ENCODE peak calls at places on chromosomes 16 and 17, in four cellular contexts. One of them, this sample, is unnamed.

GRCh38 chr16:81485824-81486554 is 41.4 kb downstream of the CMIP start:
- DNase-seq in ACHN: peak; percentile 60
- DNase-seq in right cardiac atrium: peak; percentile 68
- DNase-seq in GM12865: no peak
- DNase-seq in this sample: no peak

GRCh38 chr16:57998484-57998883 is 2.0 kb downstream of the ZNF319 start:
- DNase-seq in ACHN: no peak
- DNase-seq in right cardiac atrium: no peak
- DNase-seq in GM12865: no peak
- DNase-seq in this sample: no peak

GRCh38 chr16:35798885-35799426 is 2339.5 kb downstream of the TP53TG3F start:
- DNase-seq in ACHN: no peak
- DNase-seq in right cardiac atrium: peak; percentile 69
- DNase-seq in GM12865: no peak
- DNase-seq in this sample: peak; percentile 27

GRCh38 chr17:27381007-27381501 is 75.2 kb upstream of the KSR1 start:
- DNase-seq in ACHN: peak; percentile 90
- DNase-seq in right cardiac atrium: peak; percentile 81
- DNase-seq in GM12865: peak; percentile 91
- DNase-seq in this sample: peak; percentile 91

GRCh38 chr16:60137891-60138290 is 1403.8 kb upstream of the GOT2 start:
- DNase-seq in ACHN: no peak
- DNase-seq in right cardiac atrium: no peak
- DNase-seq in GM12865: no peak
- DNase-seq in this sample: no peak

GRCh38 chr16:89020068-89020924 is 43.3 kb upstream of the CBFA2T3 start:
- DNase-seq in ACHN: no peak
- DNase-seq in right cardiac atrium: peak; percentile 9
- DNase-seq in GM12865: peak; percentile 79
- DNase-seq in this sample: no peak

GRCh38 chr17:39737761-39738567 is at the start of gene GRB7:
- DNase-seq in ACHN: peak; percentile 75
- DNase-seq in right cardiac atrium: no peak
- DNase-seq in GM12865: no peak
- DNase-seq in this sample: peak; percentile 92

GRCh38 chr16:4319454-4319853 is 3.6 kb downstream of the GLIS2 start:
- DNase-seq in ACHN: no peak
- DNase-seq in right cardiac atrium: no peak
- DNase-seq in GM12865: peak; percentile 75
- DNase-seq in this sample: no peak

GRCh38 chr17:55584055-55584685 is 72.9 kb upstream of the SMIM36 start:
- DNase-seq in ACHN: no peak
- DNase-seq in right cardiac atrium: no peak
- DNase-seq in GM12865: no peak
- DNase-seq in this sample: peak; percentile 61

GRCh38 chr16:7405166-7405565 is 72.5 kb downstream of the RBFOX1 start:
- DNase-seq in ACHN: peak; percentile 32
- DNase-seq in right cardiac atrium: peak; percentile 20
- DNase-seq in GM12865: no peak
- DNase-seq in this sample: peak; percentile 16

GRCh38 chr16:22216191-22216831 is 10.2 kb downstream of the EEF2K start:
- DNase-seq in ACHN: no peak
- DNase-seq in right cardiac atrium: no peak
- DNase-seq in GM12865: no peak
- DNase-seq in this sample: no peak

GRCh38 chr17:68540981-68541380 is 28.8 kb downstream of the PRKAR1A start:
- DNase-seq in ACHN: no peak
- DNase-seq in right cardiac atrium: no peak
- DNase-seq in GM12865: no peak
- DNase-seq in this sample: no peak

GRCh38 chr17:42094375-42095069 is 3.8 kb downstream of the ZNF385C start:
- DNase-seq in ACHN: no peak
- DNase-seq in right cardiac atrium: no peak
- DNase-seq in GM12865: no peak
- DNase-seq in this sample: no peak

GRCh38 chr16:82197540-82198240 is 27.7 kb upstream of the MPHOSPH6 start:
- DNase-seq in ACHN: no peak
- DNase-seq in right cardiac atrium: no peak
- DNase-seq in GM12865: no peak
- DNase-seq in this sample: peak; percentile 50

GRCh38 chr17:55723488-55723848 is 804 bp upstream of the TMEM100 start:
- DNase-seq in ACHN: no peak
- DNase-seq in right cardiac atrium: no peak
- DNase-seq in GM12865: no peak
- DNase-seq in this sample: no peak

GRCh38 chr17:35612924-35613521 is 25.9 kb downstream of the AP2B1 start:
- DNase-seq in ACHN: peak; percentile 60
- DNase-seq in right cardiac atrium: peak; percentile 38
- DNase-seq in GM12865: peak; percentile 55
- DNase-seq in this sample: peak; percentile 78

GRCh38 chr17:77098884-77099545 is 41.8 kb upstream of the SEC14L1 start:
- DNase-seq in ACHN: no peak
- DNase-seq in right cardiac atrium: no peak
- DNase-seq in GM12865: no peak
- DNase-seq in this sample: no peak

GRCh38 chr17:73304971-73305786 is 6.6 kb downstream of the CDC42EP4 start:
- DNase-seq in ACHN: peak; percentile 75
- DNase-seq in right cardiac atrium: peak; percentile 87
- DNase-seq in GM12865: no peak
- DNase-seq in this sample: peak; percentile 67

GRCh38 chr17:37788531-37788930 is 43.7 kb upstream of the HNF1B start:
- DNase-seq in ACHN: no peak
- DNase-seq in right cardiac atrium: no peak
- DNase-seq in GM12865: no peak
- DNase-seq in this sample: no peak

GRCh38 chr17:1147664-1148063 is 32.1 kb downstream of the ABR start:
- DNase-seq in ACHN: peak; percentile 83
- DNase-seq in right cardiac atrium: no peak
- DNase-seq in GM12865: no peak
- DNase-seq in this sample: peak; percentile 74

GRCh38 chr16:11232852-11233726 is 22.9 kb downstream of the SOCS1 start:
- DNase-seq in ACHN: no peak
- DNase-seq in right cardiac atrium: peak; percentile 47
- DNase-seq in GM12865: peak; percentile 88
- DNase-seq in this sample: no peak

GRCh38 chr16:81446318-81447275 is 2.0 kb downstream of the CMIP start:
- DNase-seq in ACHN: no peak
- DNase-seq in right cardiac atrium: peak; percentile 46
- DNase-seq in GM12865: peak; percentile 41
- DNase-seq in this sample: peak; percentile 47

GRCh38 chr17:37406635-37407455 is at the start of the genes ACACA and TADA2A:
- DNase-seq in ACHN: peak; percentile 91
- DNase-seq in right cardiac atrium: peak; percentile 86
- DNase-seq in GM12865: peak; percentile 91
- DNase-seq in this sample: peak; percentile 96

GRCh38 chr16:48138543-48138942 is 17.2 kb downstream of the ABCC12 start:
- DNase-seq in ACHN: no peak
- DNase-seq in right cardiac atrium: no peak
- DNase-seq in GM12865: no peak
- DNase-seq in this sample: no peak

GRCh38 chr17:31251618-31252328 is 45.3 kb downstream of the OMG start:
- DNase-seq in ACHN: no peak
- DNase-seq in right cardiac atrium: no peak
- DNase-seq in GM12865: peak; percentile 11
- DNase-seq in this sample: no peak

GRCh38 chr17:48236681-48237134 is 129.1 kb downstream of the SNX11 start:
- DNase-seq in ACHN: peak; percentile 67
- DNase-seq in right cardiac atrium: no peak
- DNase-seq in GM12865: peak; percentile 12
- DNase-seq in this sample: no peak

GRCh38 chr17:3888343-3889171 is 4.3 kb downstream of the CAMKK1 start:
- DNase-seq in ACHN: peak; percentile 91
- DNase-seq in right cardiac atrium: peak; percentile 87
- DNase-seq in GM12865: no peak
- DNase-seq in this sample: peak; percentile 77

GRCh38 chr16:46756772-46757171 is 8.6 kb upstream of the MYLK3 start:
- DNase-seq in ACHN: no peak
- DNase-seq in right cardiac atrium: no peak
- DNase-seq in GM12865: no peak
- DNase-seq in this sample: no peak

This sample was measured in HT-29.